ENCODE peak calls at places on chromosome 13, in five cellular contexts. One of them, this sample, is unnamed.

GRCh38 chr13:109301276-109301675 is 485.1 kb downstream of the IRS2 start:
- DNase-seq in frontal cortex: no peak
- DNase-seq in NCI-H1694: no peak
- DNase-seq in SW480: no peak
- DNase-seq in EL: no peak
- DNase-seq in this sample: no peak

GRCh38 chr13:36072127-36072526 is 59.1 kb downstream of the DCLK1 start:
- DNase-seq in frontal cortex: no peak
- DNase-seq in NCI-H1694: no peak
- DNase-seq in SW480: no peak
- DNase-seq in EL: no peak
- DNase-seq in this sample: no peak

GRCh38 chr13:113095146-113096051 is 10.2 kb upstream of the F7 start:
- DNase-seq in frontal cortex: no peak
- DNase-seq in NCI-H1694: no peak
- DNase-seq in SW480: no peak
- DNase-seq in EL: no peak
- DNase-seq in this sample: no peak

GRCh38 chr13:64457976-64458375 is 2772.2 kb downstream of the PCDH9 start:
- DNase-seq in frontal cortex: no peak
- DNase-seq in NCI-H1694: no peak
- DNase-seq in SW480: no peak
- DNase-seq in EL: peak
- DNase-seq in this sample: peak

GRCh38 chr13:30743319-30744055 is 8.1 kb downstream of the ALOX5AP start:
- DNase-seq in frontal cortex: no peak
- DNase-seq in NCI-H1694: no peak
- DNase-seq in SW480: peak
- DNase-seq in EL: peak
- DNase-seq in this sample: peak

GRCh38 chr13:46389457-46389856 is 2.4 kb upstream of the RUBCNL start:
- DNase-seq in frontal cortex: no peak
- DNase-seq in NCI-H1694: no peak
- DNase-seq in SW480: no peak
- DNase-seq in EL: no peak
- DNase-seq in this sample: no peak

GRCh38 chr13:45769072-45769471 is 67.0 kb downstream of the CBY2 start:
- DNase-seq in frontal cortex: no peak
- DNase-seq in NCI-H1694: no peak
- DNase-seq in SW480: no peak
- DNase-seq in EL: no peak
- DNase-seq in this sample: no peak

GRCh38 chr13:98033277-98034247 is 80.1 kb downstream of the IPO5 start:
- DNase-seq in frontal cortex: peak
- DNase-seq in NCI-H1694: peak
- DNase-seq in SW480: peak
- DNase-seq in EL: peak
- DNase-seq in this sample: peak

GRCh38 chr13:112774829-112775565 is 85.2 kb downstream of the ATP11A start:
- DNase-seq in frontal cortex: peak
- DNase-seq in NCI-H1694: no peak
- DNase-seq in SW480: no peak
- DNase-seq in EL: no peak
- DNase-seq in this sample: no peak

GRCh38 chr13:110575322-110576069 is 14.0 kb upstream of the RAB20 start:
- DNase-seq in frontal cortex: no peak
- DNase-seq in NCI-H1694: no peak
- DNase-seq in SW480: peak
- DNase-seq in EL: peak
- DNase-seq in this sample: peak

GRCh38 chr13:111488466-111489132 is 168.2 kb downstream of the TEX29 start:
- DNase-seq in frontal cortex: no peak
- DNase-seq in NCI-H1694: no peak
- DNase-seq in SW480: no peak
- DNase-seq in EL: no peak
- DNase-seq in this sample: no peak

GRCh38 chr13:27011661-27012060 is 159.9 kb downstream of the USP12 start:
- DNase-seq in frontal cortex: no peak
- DNase-seq in NCI-H1694: no peak
- DNase-seq in SW480: no peak
- DNase-seq in EL: no peak
- DNase-seq in this sample: no peak

GRCh38 chr13:52882803-52883202 is 34.4 kb upstream of the PCDH8 start:
- DNase-seq in frontal cortex: no peak
- DNase-seq in NCI-H1694: no peak
- DNase-seq in SW480: no peak
- DNase-seq in EL: no peak
- DNase-seq in this sample: no peak

GRCh38 chr13:44756411-44756810 is 180.3 kb upstream of the TSC22D1 start:
- DNase-seq in frontal cortex: no peak
- DNase-seq in NCI-H1694: no peak
- DNase-seq in SW480: no peak
- DNase-seq in EL: no peak
- DNase-seq in this sample: no peak

GRCh38 chr13:75178436-75178835 is 303.5 kb downstream of the TBC1D4 start:
- DNase-seq in frontal cortex: no peak
- DNase-seq in NCI-H1694: no peak
- DNase-seq in SW480: no peak
- DNase-seq in EL: no peak
- DNase-seq in this sample: no peak